ENCODE peak calls at places on chromosomes 7 and 10, in seven cellular contexts. One of them, this sample, is unnamed.

GRCh38 chr7:17376595-17376994 is 78.1 kb downstream of the AHR start:
- DNase-seq in PC-9: no peak
- DNase-seq in mucosa of descending colon: no peak
- DNase-seq in upper lobe of right lung: no peak
- DNase-seq in IMR-90: no peak
- DNase-seq in cardiac muscle cell: no peak
- DNase-seq in AG10803: no peak
- DNase-seq in this sample: no peak

GRCh38 chr10:55220975-55221374 is 419.9 kb upstream of the PCDH15 start:
- DNase-seq in PC-9: no peak
- DNase-seq in IMR-90: no peak
- DNase-seq in cardiac muscle cell: no peak
- DNase-seq in mucosa of descending colon: no peak
- DNase-seq in AG10803: no peak
- DNase-seq in upper lobe of right lung: no peak
- DNase-seq in this sample: no peak

GRCh38 chr10:132242103-132242840 is 55.5 kb downstream of the DPYSL4 start:
- DNase-seq in upper lobe of right lung: no peak
- DNase-seq in cardiac muscle cell: no peak
- DNase-seq in mucosa of descending colon: no peak
- DNase-seq in AG10803: no peak
- DNase-seq in IMR-90: no peak
- DNase-seq in PC-9: no peak
- DNase-seq in this sample: no peak

GRCh38 chr10:23111679-23112286 is 16.4 kb downstream of the MSRB2 start:
- DNase-seq in mucosa of descending colon: no peak
- DNase-seq in AG10803: no peak
- DNase-seq in upper lobe of right lung: no peak
- DNase-seq in cardiac muscle cell: no peak
- DNase-seq in IMR-90: no peak
- DNase-seq in PC-9: no peak
- DNase-seq in this sample: no peak

GRCh38 chr7:78020131-78020873 is 221.7 kb downstream of the PHTF2 start:
- DNase-seq in upper lobe of right lung: no peak
- DNase-seq in PC-9: peak
- DNase-seq in cardiac muscle cell: peak
- DNase-seq in AG10803: peak
- DNase-seq in mucosa of descending colon: no peak
- DNase-seq in IMR-90: peak
- DNase-seq in this sample: peak

GRCh38 chr10:33008499-33009243 is 50.6 kb upstream of the ITGB1 start:
- DNase-seq in mucosa of descending colon: no peak
- DNase-seq in IMR-90: peak
- DNase-seq in PC-9: peak
- DNase-seq in cardiac muscle cell: peak
- DNase-seq in AG10803: peak
- DNase-seq in upper lobe of right lung: no peak
- DNase-seq in this sample: peak

GRCh38 chr10:87058171-87058570 is 36.5 kb downstream of the GLUD1 start:
- DNase-seq in IMR-90: no peak
- DNase-seq in mucosa of descending colon: no peak
- DNase-seq in PC-9: no peak
- DNase-seq in AG10803: no peak
- DNase-seq in cardiac muscle cell: no peak
- DNase-seq in upper lobe of right lung: no peak
- DNase-seq in this sample: peak

GRCh38 chr10:90592903-90593302 is 264.9 kb downstream of the HTR7 start:
- DNase-seq in upper lobe of right lung: no peak
- DNase-seq in mucosa of descending colon: peak
- DNase-seq in AG10803: no peak
- DNase-seq in PC-9: peak
- DNase-seq in IMR-90: peak
- DNase-seq in cardiac muscle cell: peak
- DNase-seq in this sample: peak

GRCh38 chr10:46033602-46034011 is 3.2 kb upstream of the NCOA4 start:
- DNase-seq in cardiac muscle cell: peak
- DNase-seq in mucosa of descending colon: no peak
- DNase-seq in AG10803: peak
- DNase-seq in upper lobe of right lung: no peak
- DNase-seq in IMR-90: peak
- DNase-seq in PC-9: peak
- DNase-seq in this sample: peak

GRCh38 chr10:94710578-94710977 is 27.0 kb downstream of the CYP2C18 start:
- DNase-seq in mucosa of descending colon: no peak
- DNase-seq in upper lobe of right lung: no peak
- DNase-seq in PC-9: no peak
- DNase-seq in cardiac muscle cell: no peak
- DNase-seq in IMR-90: no peak
- DNase-seq in AG10803: no peak
- DNase-seq in this sample: no peak

GRCh38 chr7:45573636-45574470 is at the start of gene ADCY1:
- DNase-seq in PC-9: no peak
- DNase-seq in cardiac muscle cell: peak
- DNase-seq in upper lobe of right lung: no peak
- DNase-seq in IMR-90: no peak
- DNase-seq in mucosa of descending colon: no peak
- DNase-seq in AG10803: no peak
- DNase-seq in this sample: no peak

GRCh38 chr10:123995082-123995460 is 98.3 kb downstream of the CHST15 start:
- DNase-seq in AG10803: no peak
- DNase-seq in IMR-90: peak
- DNase-seq in PC-9: no peak
- DNase-seq in upper lobe of right lung: peak
- DNase-seq in mucosa of descending colon: no peak
- DNase-seq in cardiac muscle cell: no peak
- DNase-seq in this sample: no peak

GRCh38 chr10:103652599-103653281 is 159.2 kb downstream of the NEURL1 start:
- DNase-seq in upper lobe of right lung: no peak
- DNase-seq in IMR-90: no peak
- DNase-seq in PC-9: no peak
- DNase-seq in AG10803: peak
- DNase-seq in mucosa of descending colon: peak
- DNase-seq in cardiac muscle cell: no peak
- DNase-seq in this sample: no peak

GRCh38 chr10:76430330-76430729 is 998.9 kb downstream of the LRMDA start:
- DNase-seq in mucosa of descending colon: no peak
- DNase-seq in AG10803: peak
- DNase-seq in PC-9: no peak
- DNase-seq in upper lobe of right lung: no peak
- DNase-seq in IMR-90: no peak
- DNase-seq in cardiac muscle cell: peak
- DNase-seq in this sample: no peak

GRCh38 chr10:102247724-102248123 is 2.4 kb downstream of the GBF1 start:
- DNase-seq in cardiac muscle cell: no peak
- DNase-seq in IMR-90: no peak
- DNase-seq in AG10803: no peak
- DNase-seq in upper lobe of right lung: no peak
- DNase-seq in mucosa of descending colon: no peak
- DNase-seq in PC-9: no peak
- DNase-seq in this sample: no peak

GRCh38 chr10:96587255-96588059 is 645 bp upstream of the TM9SF3 start:
- DNase-seq in AG10803: peak
- DNase-seq in IMR-90: peak
- DNase-seq in cardiac muscle cell: no peak
- DNase-seq in upper lobe of right lung: no peak
- DNase-seq in PC-9: no peak
- DNase-seq in mucosa of descending colon: no peak
- DNase-seq in this sample: peak

GRCh38 chr7:98398567-98399372 is 2.1 kb downstream of the BAIAP2L1 start:
- DNase-seq in upper lobe of right lung: no peak
- DNase-seq in PC-9: peak
- DNase-seq in mucosa of descending colon: no peak
- DNase-seq in IMR-90: no peak
- DNase-seq in AG10803: peak
- DNase-seq in cardiac muscle cell: no peak
- DNase-seq in this sample: no peak

GRCh38 chr7:98400538-98401427 is at the start of gene BAIAP2L1:
- DNase-seq in mucosa of descending colon: peak
- DNase-seq in upper lobe of right lung: peak
- DNase-seq in cardiac muscle cell: peak
- DNase-seq in PC-9: peak
- DNase-seq in AG10803: peak
- DNase-seq in IMR-90: peak
- DNase-seq in this sample: peak

GRCh38 chr7:98399903-98400537 is 870 bp downstream of the BAIAP2L1 start:
- DNase-seq in upper lobe of right lung: no peak
- DNase-seq in cardiac muscle cell: peak
- DNase-seq in mucosa of descending colon: no peak
- DNase-seq in IMR-90: peak
- DNase-seq in PC-9: peak
- DNase-seq in AG10803: peak
- DNase-seq in this sample: peak

GRCh38 chr7:98396768-98397167 is 4.1 kb downstream of the BAIAP2L1 start:
- DNase-seq in IMR-90: no peak
- DNase-seq in upper lobe of right lung: no peak
- DNase-seq in mucosa of descending colon: no peak
- DNase-seq in AG10803: no peak
- DNase-seq in cardiac muscle cell: no peak
- DNase-seq in PC-9: no peak
- DNase-seq in this sample: no peak

GRCh38 chr7:98399462-98399861 is 1.4 kb downstream of the BAIAP2L1 start:
- DNase-seq in mucosa of descending colon: no peak
- DNase-seq in PC-9: no peak
- DNase-seq in IMR-90: peak
- DNase-seq in upper lobe of right lung: no peak
- DNase-seq in AG10803: peak
- DNase-seq in cardiac muscle cell: no peak
- DNase-seq in this sample: peak
- H3K4me3 ChIP-seq in mucosa of descending colon: peak
- H3K4me3 ChIP-seq in PC-9: peak
- H3K4me3 ChIP-seq in IMR-90: peak
- H3K4me3 ChIP-seq in upper lobe of right lung: peak
- H3K4me3 ChIP-seq in AG10803: peak
- H3K4me3 ChIP-seq in cardiac muscle cell: peak
- H3K4me3 ChIP-seq in this sample: peak

GRCh38 chr7:44222074-44222473 is 21.3 kb downstream of the YKT6 start:
- DNase-seq in AG10803: no peak
- DNase-seq in IMR-90: no peak
- DNase-seq in mucosa of descending colon: no peak
- DNase-seq in PC-9: peak
- DNase-seq in upper lobe of right lung: peak
- DNase-seq in cardiac muscle cell: no peak
- DNase-seq in this sample: no peak

GRCh38 chr7:44222776-44223261 is 22.0 kb downstream of the YKT6 start:
- DNase-seq in PC-9: no peak
- DNase-seq in cardiac muscle cell: no peak
- DNase-seq in upper lobe of right lung: peak
- DNase-seq in mucosa of descending colon: no peak
- DNase-seq in AG10803: no peak
- DNase-seq in IMR-90: no peak
- DNase-seq in this sample: no peak

GRCh38 chr7:44220046-44220720 is 19.4 kb downstream of the YKT6 start:
- DNase-seq in PC-9: no peak
- DNase-seq in upper lobe of right lung: peak
- DNase-seq in cardiac muscle cell: no peak
- DNase-seq in IMR-90: no peak
- DNase-seq in mucosa of descending colon: peak
- DNase-seq in AG10803: no peak
- DNase-seq in this sample: no peak

GRCh38 chr7:44220732-44221131 is 20.0 kb downstream of the YKT6 start:
- DNase-seq in upper lobe of right lung: peak
- DNase-seq in cardiac muscle cell: no peak
- DNase-seq in IMR-90: no peak
- DNase-seq in AG10803: no peak
- DNase-seq in PC-9: no peak
- DNase-seq in mucosa of descending colon: peak
- DNase-seq in this sample: no peak

DNA sequence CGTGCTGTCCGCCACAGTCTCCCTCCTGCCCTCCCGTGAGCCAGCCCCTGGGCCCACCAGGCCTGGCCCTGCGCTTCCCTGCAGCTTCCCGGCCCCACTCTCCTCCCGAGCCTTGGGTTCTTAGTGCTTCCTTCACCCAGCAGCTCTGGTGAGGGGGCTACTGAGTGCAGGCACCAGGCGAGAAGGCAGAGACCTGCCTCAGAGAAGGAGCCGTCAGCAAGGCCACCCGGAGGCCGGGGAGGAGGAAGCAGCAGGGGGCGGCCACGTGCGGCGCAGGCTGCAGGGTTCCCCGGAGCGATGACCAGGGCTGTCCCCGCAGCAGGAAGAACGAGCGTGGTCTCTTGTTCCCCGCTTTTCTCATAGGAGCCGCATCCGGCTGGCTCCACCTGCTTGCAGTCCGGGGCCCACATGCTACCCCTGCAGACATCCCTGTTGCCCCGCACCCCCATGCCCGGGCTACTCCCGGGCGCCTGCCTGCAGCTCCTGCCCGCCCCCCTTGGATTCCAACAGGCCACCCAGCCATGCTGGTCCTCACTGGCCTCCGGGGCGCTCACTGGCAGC is 20.5 kb downstream of the YKT6 start:
- DNase-seq in PC-9: no peak
- DNase-seq in cardiac muscle cell: no peak
- DNase-seq in AG10803: no peak
- DNase-seq in upper lobe of right lung: peak
- DNase-seq in mucosa of descending colon: peak
- DNase-seq in IMR-90: no peak
- DNase-seq in this sample: no peak
- TF ChIP-seq CTCF in PC-9: no peak
- TF ChIP-seq CTCF in cardiac muscle cell: no peak
- TF ChIP-seq CTCF in AG10803: no peak
- TF ChIP-seq CTCF in upper lobe of right lung: no peak
- TF ChIP-seq CTCF in mucosa of descending colon: no peak
- TF ChIP-seq CTCF in IMR-90: peak
- TF ChIP-seq CTCF in this sample: no peak

GRCh38 chr7:134996097-134996550 is 9.8 kb downstream of the AGBL3 start:
- DNase-seq in IMR-90: peak
- DNase-seq in AG10803: no peak
- DNase-seq in upper lobe of right lung: no peak
- DNase-seq in PC-9: no peak
- DNase-seq in mucosa of descending colon: no peak
- DNase-seq in cardiac muscle cell: no peak
- DNase-seq in this sample: peak
- H3K4me3 ChIP-seq in IMR-90: no peak
- H3K4me3 ChIP-seq in AG10803: no peak
- H3K4me3 ChIP-seq in upper lobe of right lung: no peak
- H3K4me3 ChIP-seq in PC-9: no peak
- H3K4me3 ChIP-seq in mucosa of descending colon: no peak
- H3K4me3 ChIP-seq in cardiac muscle cell: no peak
- H3K4me3 ChIP-seq in this sample: no peak

DNA sequence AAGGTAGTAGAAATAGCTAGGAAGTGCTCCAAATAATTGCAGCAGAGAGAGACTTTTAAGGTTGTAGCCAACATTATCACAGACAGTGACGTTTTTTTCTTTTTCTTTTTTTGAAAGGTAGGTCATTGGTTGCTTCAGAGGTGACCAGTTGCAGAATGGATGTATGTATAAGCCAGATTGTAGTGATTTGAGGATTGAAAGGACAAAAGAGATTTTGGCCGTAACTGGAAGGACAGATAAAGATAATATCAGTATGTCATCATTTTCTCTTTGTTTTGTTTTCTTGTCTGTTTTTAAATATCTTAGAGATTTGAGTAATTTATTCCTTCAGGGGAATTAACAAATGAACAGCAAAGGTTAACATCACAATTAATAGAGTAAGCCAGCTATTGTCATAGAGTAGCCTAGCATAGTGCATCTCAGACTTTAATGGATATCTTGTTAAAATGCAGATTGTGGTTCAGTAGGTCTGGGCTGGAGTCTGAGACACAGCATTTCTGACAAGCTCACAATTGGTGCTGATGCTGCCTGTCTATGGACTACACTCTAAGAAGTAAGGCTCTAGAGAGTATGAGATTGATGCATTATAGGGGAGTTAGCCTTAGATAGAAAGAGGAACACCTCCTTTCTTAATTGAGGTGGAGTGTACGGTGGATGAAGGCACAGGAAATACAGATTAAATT is 28.3 kb downstream of the CDK13 start:
- DNase-seq in AG10803: no peak
- DNase-seq in upper lobe of right lung: no peak
- DNase-seq in mucosa of descending colon: no peak
- DNase-seq in cardiac muscle cell: no peak
- DNase-seq in IMR-90: no peak
- DNase-seq in PC-9: no peak
- DNase-seq in this sample: no peak
- TF ChIP-seq CTCF in AG10803: no peak
- TF ChIP-seq CTCF in upper lobe of right lung: no peak
- TF ChIP-seq CTCF in mucosa of descending colon: no peak
- TF ChIP-seq CTCF in cardiac muscle cell: no peak
- TF ChIP-seq CTCF in IMR-90: no peak
- TF ChIP-seq CTCF in PC-9: no peak
- TF ChIP-seq CTCF in this sample: no peak

This sample was measured in astrocyte of the spinal cord.